ENCODE peak calls at places on chromosomes 11 and 22, in five cellular contexts. H, M, V, Q and P are unnamed samples.

GRCh38 chr11:27557223-27557622 is 50.7 kb upstream of the LIN7C start:
- ATAC-seq in H (no peak), M (no peak), V (no peak), Q (no peak), P (no peak)

GRCh38 chr11:124204008-124204407 is 20.9 kb downstream of the OR10D3 start:
- ATAC-seq in H (no peak), M (no peak), V (no peak), Q (no peak), P (no peak)

GRCh38 chr11:60831501-60832079 is 10.3 kb upstream of the CCDC86 start:
- ATAC-seq in H (no peak), M (peak; percentile 52), V (no peak), Q (no peak), P (no peak)

GRCh38 chr11:65452806-65453490 is 30.4 kb downstream of the NEAT1 start:
- ATAC-seq in H (no peak), M (no peak), V (no peak), Q (no peak), P (peak; percentile 71)

GRCh38 chr11:64074239-64074638 is 38.5 kb downstream of the FLRT1 start:
- ATAC-seq in H (no peak), M (no peak), V (peak; percentile 96), Q (no peak), P (no peak)

GRCh38 chr11:2577071-2578005 is 122.5 kb downstream of the KCNQ1OT1 start:
- ATAC-seq in H (no peak), M (no peak), V (no peak), Q (no peak), P (no peak)

GRCh38 chr11:44104472-44105294 is 9.2 kb downstream of the EXT2 start:
- ATAC-seq in H (no peak), M (peak; percentile 29), V (peak; percentile 63), Q (no peak), P (no peak)

GRCh38 chr11:130904380-130904779 is 11.9 kb downstream of the SNX19 start:
- ATAC-seq in H (no peak), M (peak; percentile 46), V (peak; percentile 45), Q (no peak), P (no peak)

GRCh38 chr11:63609536-63609935 is 4.7 kb downstream of the PLAAT3 start:
- ATAC-seq in H (peak; percentile 72), M (no peak), V (no peak), Q (no peak), P (no peak)

GRCh38 chr22:47287516-47287915 is 525.1 kb downstream of the TBC1D22A start:
- ATAC-seq in H (no peak), M (no peak), V (no peak), Q (no peak), P (no peak)

GRCh38 chr22:47290706-47291430 is 528.4 kb downstream of the TBC1D22A start:
- ATAC-seq in H (no peak), M (no peak), V (no peak), Q (no peak), P (no peak)

GRCh38 chr22:47288640-47289039 is 526.2 kb downstream of the TBC1D22A start:
- ATAC-seq in H (no peak), M (no peak), V (no peak), Q (no peak), P (no peak)

GRCh38 chr22:47291565-47292495 is 529.4 kb downstream of the TBC1D22A start:
- ATAC-seq in H (no peak), M (no peak), V (no peak), Q (no peak), P (no peak)

GRCh38 chr22:47289316-47289985 is 527.0 kb downstream of the TBC1D22A start:
- ATAC-seq in H (no peak), M (no peak), V (no peak), Q (no peak), P (no peak)
- H3K9me3 ChIP-seq in H (no peaks in the 10 kb centered on the region), M (no peaks in the 10 kb centered on the region), V (no peaks in the 10 kb centered on the region), Q (no peaks in the 10 kb centered on the region), P (no peaks in the 10 kb centered on the region)

GRCh38 chr22:49799431-49800075 is 28.1 kb downstream of the BRD1 start:
- ATAC-seq in H (no peak), M (no peak), V (no peak), Q (peak; percentile 52), P (no peak)

GRCh38 chr22:49798486-49799151 is 29.1 kb downstream of the BRD1 start:
- ATAC-seq in H (no peak), M (no peak), V (no peak), Q (no peak), P (no peak)

GRCh38 chr22:49803134-49803533 is 24.5 kb downstream of the BRD1 start:
- ATAC-seq in H (no peak), M (no peak), V (no peak), Q (no peak), P (no peak)

GRCh38 chr22:49801391-49802060 is 26.1 kb downstream of the BRD1 start:
- ATAC-seq in H (no peak), M (no peak), V (no peak), Q (no peak), P (no peak)

GRCh38 chr22:49800408-49801238 is 27.1 kb downstream of the BRD1 start:
- ATAC-seq in H (peak; percentile 18), M (no peak), V (no peak), Q (no peak), P (no peak)
- TF ChIP-seq POLR2AphosphoS5 in H (no peak), M (no peak), V (no peak), Q (peak; percentile 36), P (no peak)

GRCh38 chr11:85627998-85628770 is at the start of gene TMEM126B:
- ATAC-seq in H (peak; percentile 99), M (peak; percentile 99), V (peak; percentile 99), Q (peak; percentile 100), P (peak; percentile 99)
- TF ChIP-seq EP300 in H (no peak), M (no peak), V (peak; percentile 49), Q (no peak), P (no peak)

GRCh38 chr11:31649129-31649528 is 139.6 kb downstream of the ELP4 start:
- ATAC-seq in H (no peak), M (no peak), V (no peak), Q (no peak), P (no peak)
- H3K9me3 ChIP-seq in H (no peaks in the 10 kb centered on the region), M (no peaks in the 10 kb centered on the region), V (no peaks in the 10 kb centered on the region), Q (no peaks in the 10 kb centered on the region), P (no peaks in the 10 kb centered on the region)

GRCh38 chr11:75949023-75949672 is 134.1 kb downstream of the UVRAG start:
- ATAC-seq in H (no peak), M (no peak), V (no peak), Q (no peak), P (no peak)
- TF ChIP-seq POLR2AphosphoS5 in H (no peak), M (no peak), V (no peak), Q (no peak), P (no peak)

DNA sequence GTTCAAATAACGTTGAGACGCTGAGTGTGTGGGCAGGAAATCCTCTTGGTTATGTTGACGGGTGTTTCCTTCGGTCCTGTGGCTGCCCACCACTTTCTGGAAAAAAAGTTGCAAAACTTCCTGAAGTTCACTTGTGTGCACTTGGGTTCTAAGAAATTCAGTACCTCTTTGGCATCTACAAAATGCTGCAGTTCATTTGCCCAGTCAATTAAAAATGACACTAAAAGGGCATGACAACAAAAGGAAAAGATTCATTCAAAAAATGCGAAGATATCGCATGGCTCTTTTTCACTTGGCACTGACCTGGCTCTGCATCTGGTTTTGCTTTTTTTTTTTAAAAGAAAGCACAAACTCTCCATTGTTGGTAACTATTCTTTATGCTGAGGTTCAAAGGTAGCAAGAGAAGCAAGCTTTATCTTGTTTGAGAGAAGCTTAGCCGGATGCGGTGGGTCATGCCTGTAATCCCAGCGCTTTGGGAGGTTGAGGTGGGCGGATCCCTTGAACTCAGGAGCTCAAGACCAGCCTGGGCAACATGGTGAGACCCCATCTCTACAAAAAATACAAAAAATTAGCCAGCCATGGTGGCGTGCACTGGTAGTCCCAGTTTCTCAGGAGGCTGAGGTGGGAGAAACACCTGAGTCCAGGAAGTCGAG is 10.6 kb upstream of the XBP1 start:
- ATAC-seq in H (peak; percentile 45), M (peak; percentile 34), V (no peak), Q (no peak), P (no peak)
- TF ChIP-seq EP300 in H (peak; percentile 90), M (no peak), V (no peak), Q (no peak), P (no peak)

GRCh38 chr11:94814238-94814976 is 46.3 kb downstream of the AMOTL1 start:
- ATAC-seq in H (no peak), M (no peak), V (no peak), Q (no peak), P (peak; percentile 69)
- H3K9me3 ChIP-seq in H (peaks cover 26% of the 10 kb centered on the region), M (no peaks in the 10 kb centered on the region), V (no peaks in the 10 kb centered on the region), Q (no peaks in the 10 kb centered on the region), P (no peaks in the 10 kb centered on the region)

GRCh38 chr22:22235564-22235963 is 9.0 kb upstream of the VPREB1 start:
- ATAC-seq in H (no peak), M (peak; percentile 48), V (peak; percentile 84), Q (no peak), P (no peak)
- TF ChIP-seq POLR2AphosphoS5 in H (no peak), M (no peak), V (no peak), Q (no peak), P (no peak)

GRCh38 chr11:128487978-128488377 is 99.4 kb downstream of the ETS1 start:
- ATAC-seq in H (no peak), M (no peak), V (no peak), Q (no peak), P (no peak)
- TF ChIP-seq EP300 in H (no peak), M (no peak), V (no peak), Q (no peak), P (no peak)

DNA sequence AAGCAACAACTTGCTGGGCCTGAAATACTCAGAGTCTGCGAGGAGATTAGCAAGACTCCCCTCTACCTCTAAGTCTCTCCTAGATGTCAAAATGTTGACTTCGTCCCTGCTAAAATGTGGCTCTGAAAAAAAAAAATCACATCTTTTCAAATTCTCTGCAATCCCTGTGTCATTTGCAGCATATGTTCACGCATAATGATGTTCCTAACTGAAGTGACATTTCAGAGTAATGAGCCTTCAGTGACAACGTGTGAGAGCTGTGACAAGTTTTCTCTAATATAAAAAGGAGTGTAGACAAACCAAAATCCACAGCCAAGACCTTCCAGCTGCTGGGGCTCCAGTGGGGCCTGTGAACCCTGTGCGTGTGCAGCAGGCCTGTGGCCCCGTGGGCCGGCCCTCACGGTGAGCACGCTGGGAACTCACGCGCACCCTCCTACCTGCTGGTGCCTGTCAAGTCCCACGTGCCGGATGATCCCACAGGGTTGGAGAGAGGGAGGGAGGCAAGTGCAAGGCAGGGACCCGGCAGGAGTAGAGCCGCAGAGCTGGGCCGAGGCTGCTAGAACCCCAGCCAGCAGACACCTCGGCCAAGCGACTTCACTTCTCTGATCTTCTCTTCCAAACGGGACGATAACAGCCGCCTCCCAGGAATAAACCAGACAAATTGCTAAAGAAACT is 1232.6 kb downstream of the TBC1D22A start:
- ATAC-seq in H (no peak), M (no peak), V (no peak), Q (peak; percentile 40), P (no peak)
- H3K9me3 ChIP-seq in H (no peaks in the 10 kb centered on the region), M (no peaks in the 10 kb centered on the region), V (no peaks in the 10 kb centered on the region), Q (no peaks in the 10 kb centered on the region), P (no peaks in the 10 kb centered on the region)